ENCODE peak calls at places on chromosomes 6 and 20, in seven cellular contexts. V is esophagus squamous epithelium, M is upper lobe of right lung, C is osteoblast, P is breast epithelium, L is PC-3, Z is OCI-LY7. D is an unnamed sample. For H3K36me3, the result is how much of the 10 kb centered on the place peaks cover.

GRCh38 chr6:169263836-169264608 is 10.4 kb upstream of the THBS2 start:
- DNase-seq in V (no peak), M (no peak), C (peak), P (no peak), L (peak), Z (no peak), D (no peak)

GRCh38 chr20:721876-722275 is 46.3 kb upstream of the SCRT2 start:
- DNase-seq in V (no peak), M (peak), C (no peak), P (no peak), L (no peak), Z (no peak), D (no peak)

GRCh38 chr6:35139924-35140524 is 1.1 kb downstream of the TCP11 start:
- DNase-seq in V (no peak), M (no peak), C (peak), P (no peak), L (peak), Z (peak), D (no peak)

GRCh38 chr20:21554985-21555384 is 41.1 kb upstream of the NKX2-2 start:
- DNase-seq in V (no peak), M (no peak), C (no peak), P (no peak), L (no peak), Z (no peak), D (no peak)

GRCh38 chr6:15355683-15356099 is 109.8 kb downstream of the JARID2 start:
- DNase-seq in V (no peak), M (no peak), C (no peak), P (no peak), L (no peak), Z (peak), D (no peak)

GRCh38 chr20:43096471-43096870 is 93.2 kb downstream of the PTPRT start:
- DNase-seq in V (no peak), M (no peak), C (no peak), P (no peak), L (no peak), Z (no peak), D (no peak)

GRCh38 chr20:25309395-25310267 is 61.7 kb downstream of the PYGB start:
- DNase-seq in V (no peak), M (peak), C (peak), P (no peak), L (peak), Z (no peak), D (no peak)

GRCh38 chr6:127737009-127737486 is 160.1 kb downstream of the C6orf58 start:
- DNase-seq in V (no peak), M (no peak), C (peak), P (no peak), L (peak), Z (peak), D (no peak)

GRCh38 chr20:35491823-35492222 is 36.4 kb downstream of the CEP250 start:
- DNase-seq in V (no peak), M (no peak), C (no peak), P (no peak), L (no peak), Z (no peak), D (no peak)
- H3K36me3 ChIP-seq in V (under half), M (half or more), C (half or more), P (under half), L (half or more), Z (half or more), D (under half)

DNA sequence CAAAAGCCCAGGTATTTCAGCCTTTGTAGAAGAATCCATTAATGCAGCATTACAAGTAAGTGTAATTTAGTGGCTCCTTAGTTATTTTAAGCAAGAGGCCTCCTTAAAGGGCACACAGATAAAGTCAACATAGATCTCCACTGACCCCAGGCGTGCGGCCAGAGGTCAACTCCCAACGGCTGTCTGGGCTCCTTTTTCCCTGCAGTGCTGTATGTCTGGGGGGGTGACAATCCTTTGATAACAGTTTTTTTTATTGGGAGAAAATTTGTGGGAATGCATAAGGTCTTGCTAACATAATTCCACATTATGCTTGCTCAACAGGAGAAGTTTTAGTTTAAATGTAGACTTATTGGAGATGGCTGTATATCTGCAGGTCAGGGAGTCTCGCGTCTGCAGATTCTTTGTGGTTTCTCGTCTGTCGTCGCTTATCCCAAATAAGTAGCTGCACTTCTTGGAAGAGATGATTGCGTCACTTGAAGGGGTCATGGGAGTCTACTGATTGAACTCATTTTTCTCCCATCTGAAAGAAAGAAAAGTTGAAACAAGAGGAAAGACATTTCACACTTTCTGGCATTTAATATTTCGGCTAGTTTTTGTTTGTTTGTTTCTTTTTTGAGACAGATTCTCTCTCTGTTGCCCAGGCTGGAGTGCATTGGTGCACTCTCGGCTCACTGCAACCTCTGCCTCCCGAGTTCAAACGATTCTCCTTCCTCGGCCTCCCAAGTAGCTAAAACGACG is 151.7 kb upstream of the AKAP12 start:
- DNase-seq in V (no peak), M (no peak), C (peak), P (no peak), L (no peak), Z (no peak), D (no peak)
- H3K27ac ChIP-seq in V (no peak), M (no peak), C (peak), P (no peak), L (peak), Z (no peak), D (peak)

DNA sequence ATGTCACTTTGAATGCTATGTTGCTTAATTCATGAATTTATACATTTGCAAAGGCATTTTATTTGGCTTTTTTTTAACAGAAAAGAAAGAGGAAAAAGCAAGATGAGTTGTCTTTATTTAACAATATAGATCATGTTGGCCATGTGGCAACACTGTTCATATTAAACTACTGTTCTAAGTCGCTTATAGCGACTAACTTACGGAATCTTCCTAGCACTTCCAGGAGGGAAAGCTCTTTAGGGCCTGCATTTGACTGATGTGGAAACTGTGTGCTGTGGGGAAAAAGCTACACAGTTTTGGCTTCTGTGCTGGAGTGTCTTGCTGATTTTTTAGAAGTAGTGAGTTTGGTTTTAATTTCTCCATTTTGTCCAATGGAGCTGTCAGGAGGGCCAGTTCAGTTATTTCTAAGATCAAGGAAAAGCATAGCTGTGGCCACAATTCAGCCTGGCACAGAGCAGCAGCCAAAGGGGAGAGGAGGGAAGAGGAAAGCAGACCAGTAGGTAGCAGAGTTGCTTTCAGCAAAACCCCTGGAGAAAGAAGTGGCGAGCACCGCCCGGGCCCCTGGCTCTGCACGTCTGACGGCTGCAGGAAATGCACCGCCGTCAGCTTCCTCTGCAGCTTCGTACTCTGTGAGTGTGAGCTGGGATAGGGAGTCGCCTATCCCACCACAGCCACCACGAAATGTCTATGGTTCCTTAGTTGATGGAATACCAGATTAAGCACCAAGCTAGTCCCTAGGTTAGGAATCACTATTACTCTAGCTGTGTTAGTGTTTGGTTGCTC is 80.2 kb upstream of the NAA20 start:
- DNase-seq in V (no peak), M (no peak), C (no peak), P (no peak), L (no peak), Z (no peak), D (no peak)
- H3K36me3 ChIP-seq in V (under half), M (under half), C (under half), P (under half), L (under half), Z (under half), D (under half)

DNA sequence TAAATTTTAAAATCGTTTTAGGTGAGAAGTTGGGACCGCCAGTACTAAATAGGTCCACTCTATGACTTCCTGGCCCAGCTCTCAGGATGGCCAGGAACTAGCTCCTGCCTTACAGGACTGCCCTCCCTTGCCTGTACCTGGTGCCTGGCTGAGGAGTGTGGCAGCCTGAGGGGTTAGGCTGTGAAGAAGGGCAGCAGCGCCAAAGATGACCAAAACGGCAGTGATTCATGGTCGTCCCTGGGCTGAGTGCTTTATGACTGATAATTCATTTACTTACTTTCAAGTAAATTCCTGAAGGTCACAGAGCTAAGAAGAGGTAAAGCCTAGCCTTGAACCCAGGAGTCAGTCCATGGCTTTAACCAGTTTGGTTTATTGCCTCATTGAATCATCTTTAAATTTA is 22.1 kb downstream of the STK35 start:
- DNase-seq in V (no peak), M (no peak), C (no peak), P (no peak), L (peak), Z (no peak), D (no peak)
- H3K27ac ChIP-seq in V (no peak), M (peak), C (no peak), P (no peak), L (no peak), Z (peak), D (peak)

GRCh38 chr6:53266553-53267090 is 82.1 kb downstream of the ELOVL5 start:
- DNase-seq in V (no peak), M (no peak), C (no peak), P (no peak), L (no peak), Z (no peak), D (no peak)
- H3K36me3 ChIP-seq in V (under half), M (half or more), C (under half), P (under half), L (under half), Z (half or more), D (under half)